ENCODE peak calls at places on chromosomes 2 and 18, in six cellular contexts. One of them, this sample, is unnamed.

GRCh38 chr2:109270758-109271305 is 141.8 kb downstream of the SH3RF3 start:
- DNase-seq in naive thymus-derived CD4-positive, alpha-beta T cell: no peak
- DNase-seq in dorsolateral prefrontal cortex: no peak
- DNase-seq in AG09309: no peak
- DNase-seq in tibial artery: no peak
- DNase-seq in astrocyte of the spinal cord: no peak
- DNase-seq in this sample: no peak

GRCh38 chr2:33588246-33588645 is 10.9 kb downstream of the FAM98A start:
- DNase-seq in naive thymus-derived CD4-positive, alpha-beta T cell: no peak
- DNase-seq in dorsolateral prefrontal cortex: no peak
- DNase-seq in AG09309: no peak
- DNase-seq in tibial artery: no peak
- DNase-seq in astrocyte of the spinal cord: no peak
- DNase-seq in this sample: no peak

GRCh38 chr18:51461956-51462355 is 264.5 kb upstream of the MEX3C start:
- DNase-seq in naive thymus-derived CD4-positive, alpha-beta T cell: no peak
- DNase-seq in dorsolateral prefrontal cortex: no peak
- DNase-seq in AG09309: no peak
- DNase-seq in tibial artery: no peak
- DNase-seq in astrocyte of the spinal cord: peak; percentile 19
- DNase-seq in this sample: peak; percentile 34

GRCh38 chr2:98936133-98936916 is at the start of gene CRACDL:
- DNase-seq in naive thymus-derived CD4-positive, alpha-beta T cell: no peak
- DNase-seq in dorsolateral prefrontal cortex: no peak
- DNase-seq in AG09309: no peak
- DNase-seq in tibial artery: no peak
- DNase-seq in astrocyte of the spinal cord: no peak
- DNase-seq in this sample: no peak

GRCh38 chr2:61763605-61764034 is 90.2 kb downstream of the FAM161A start:
- DNase-seq in naive thymus-derived CD4-positive, alpha-beta T cell: no peak
- DNase-seq in dorsolateral prefrontal cortex: peak; percentile 83
- DNase-seq in AG09309: peak; percentile 46
- DNase-seq in tibial artery: peak; percentile 78
- DNase-seq in astrocyte of the spinal cord: peak; percentile 84
- DNase-seq in this sample: peak; percentile 52

GRCh38 chr2:33848486-33848885 is 249.4 kb upstream of the FAM98A start:
- DNase-seq in naive thymus-derived CD4-positive, alpha-beta T cell: no peak
- DNase-seq in dorsolateral prefrontal cortex: no peak
- DNase-seq in AG09309: peak; percentile 49
- DNase-seq in tibial artery: no peak
- DNase-seq in astrocyte of the spinal cord: peak; percentile 52
- DNase-seq in this sample: no peak

GRCh38 chr2:26033270-26033768 is 565 bp upstream of the RAB10 start:
- DNase-seq in naive thymus-derived CD4-positive, alpha-beta T cell: no peak
- DNase-seq in dorsolateral prefrontal cortex: peak; percentile 67
- DNase-seq in AG09309: no peak
- DNase-seq in tibial artery: peak; percentile 76
- DNase-seq in astrocyte of the spinal cord: peak; percentile 88
- DNase-seq in this sample: peak; percentile 38

GRCh38 chr2:219175928-219176817 is 552 bp downstream of the CNPPD1 start:
- DNase-seq in naive thymus-derived CD4-positive, alpha-beta T cell: peak; percentile 18
- DNase-seq in dorsolateral prefrontal cortex: peak; percentile 38
- DNase-seq in AG09309: no peak
- DNase-seq in tibial artery: peak; percentile 69
- DNase-seq in astrocyte of the spinal cord: peak; percentile 41
- DNase-seq in this sample: no peak

GRCh38 chr2:96877513-96878159 is 7.8 kb upstream of the SEMA4C start:
- DNase-seq in naive thymus-derived CD4-positive, alpha-beta T cell: no peak
- DNase-seq in dorsolateral prefrontal cortex: no peak
- DNase-seq in AG09309: no peak
- DNase-seq in tibial artery: no peak
- DNase-seq in astrocyte of the spinal cord: no peak
- DNase-seq in this sample: no peak

GRCh38 chr2:144020047-144020446 is 499.9 kb downstream of the ZEB2 start:
- DNase-seq in naive thymus-derived CD4-positive, alpha-beta T cell: no peak
- DNase-seq in dorsolateral prefrontal cortex: no peak
- DNase-seq in AG09309: no peak
- DNase-seq in tibial artery: no peak
- DNase-seq in astrocyte of the spinal cord: no peak
- DNase-seq in this sample: no peak

GRCh38 chr2:241316825-241317224 is 1.1 kb downstream of the SEPTIN2 start:
- DNase-seq in naive thymus-derived CD4-positive, alpha-beta T cell: no peak
- DNase-seq in dorsolateral prefrontal cortex: no peak
- DNase-seq in AG09309: no peak
- DNase-seq in tibial artery: no peak
- DNase-seq in astrocyte of the spinal cord: no peak
- DNase-seq in this sample: no peak

GRCh38 chr2:38174646-38175096 is 98.7 kb upstream of the CYP1B1 start:
- DNase-seq in naive thymus-derived CD4-positive, alpha-beta T cell: no peak
- DNase-seq in dorsolateral prefrontal cortex: no peak
- DNase-seq in AG09309: peak; percentile 99
- DNase-seq in tibial artery: peak; percentile 53
- DNase-seq in astrocyte of the spinal cord: peak; percentile 97
- DNase-seq in this sample: peak; percentile 95

GRCh38 chr2:113391073-113391472 is 46.4 kb upstream of the ZNG1B start:
- DNase-seq in naive thymus-derived CD4-positive, alpha-beta T cell: no peak
- DNase-seq in dorsolateral prefrontal cortex: no peak
- DNase-seq in AG09309: no peak
- DNase-seq in tibial artery: no peak
- DNase-seq in astrocyte of the spinal cord: no peak
- DNase-seq in this sample: no peak

DNA sequence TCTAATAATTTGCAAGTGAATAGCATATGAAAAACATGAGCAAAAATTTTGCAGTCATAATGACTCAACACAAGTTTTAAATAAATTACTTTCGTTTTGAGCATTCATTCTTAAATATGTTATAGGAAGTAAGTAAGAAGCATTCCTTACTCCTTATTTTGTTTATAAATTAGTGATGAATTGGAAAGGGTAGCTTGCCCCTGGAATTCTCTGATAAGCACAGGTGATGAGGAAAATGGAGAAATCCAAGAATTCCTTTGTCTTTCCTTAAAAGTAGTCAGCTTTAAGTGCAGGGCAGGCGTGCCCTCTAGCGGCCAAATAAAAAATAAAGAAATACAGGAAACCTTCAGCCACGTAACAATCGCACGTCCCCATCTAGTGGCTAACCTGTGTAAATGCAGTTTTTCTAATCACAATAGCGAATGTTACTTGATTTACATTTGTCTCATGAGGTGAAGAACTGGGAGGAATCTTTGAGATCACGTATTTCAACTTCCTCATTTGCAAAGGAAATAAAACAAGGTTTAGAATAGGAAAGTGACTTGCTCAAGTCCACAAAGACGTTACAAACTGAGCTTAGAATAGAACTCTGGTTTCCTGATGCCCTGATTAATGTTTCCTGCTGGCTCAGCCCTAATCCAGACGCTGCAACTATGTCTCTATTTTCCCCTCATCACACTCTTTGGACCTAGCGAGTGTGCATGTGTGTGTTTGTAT is 47.2 kb upstream of the ZNG1B start:
- DNase-seq in naive thymus-derived CD4-positive, alpha-beta T cell: peak; percentile 84
- DNase-seq in dorsolateral prefrontal cortex: peak; percentile 38
- DNase-seq in AG09309: peak; percentile 44
- DNase-seq in tibial artery: peak; percentile 42
- DNase-seq in astrocyte of the spinal cord: peak; percentile 83
- DNase-seq in this sample: peak; percentile 19
- H3K4me3 ChIP-seq in naive thymus-derived CD4-positive, alpha-beta T cell: peak overlapping the region; percentile 73
- H3K4me3 ChIP-seq in dorsolateral prefrontal cortex: no peak overlapping the region
- H3K4me3 ChIP-seq in AG09309: no peak overlapping the region
- H3K4me3 ChIP-seq in tibial artery: peak overlapping the region; percentile 25
- H3K4me3 ChIP-seq in astrocyte of the spinal cord: no peak overlapping the region
- H3K4me3 ChIP-seq in this sample: no peak overlapping the region

GRCh38 chr18:55235094-55235461 is 275.8 kb upstream of the CCDC68 start:
- DNase-seq in naive thymus-derived CD4-positive, alpha-beta T cell: no peak
- DNase-seq in dorsolateral prefrontal cortex: no peak
- DNase-seq in AG09309: no peak
- DNase-seq in tibial artery: no peak
- DNase-seq in astrocyte of the spinal cord: no peak
- DNase-seq in this sample: no peak
- H3K4me3 ChIP-seq in naive thymus-derived CD4-positive, alpha-beta T cell: no peak overlapping the region
- H3K4me3 ChIP-seq in dorsolateral prefrontal cortex: no peak overlapping the region
- H3K4me3 ChIP-seq in AG09309: no peak overlapping the region
- H3K4me3 ChIP-seq in tibial artery: no peak overlapping the region
- H3K4me3 ChIP-seq in astrocyte of the spinal cord: no peak overlapping the region
- H3K4me3 ChIP-seq in this sample: peak overlapping the region; percentile 37

DNA sequence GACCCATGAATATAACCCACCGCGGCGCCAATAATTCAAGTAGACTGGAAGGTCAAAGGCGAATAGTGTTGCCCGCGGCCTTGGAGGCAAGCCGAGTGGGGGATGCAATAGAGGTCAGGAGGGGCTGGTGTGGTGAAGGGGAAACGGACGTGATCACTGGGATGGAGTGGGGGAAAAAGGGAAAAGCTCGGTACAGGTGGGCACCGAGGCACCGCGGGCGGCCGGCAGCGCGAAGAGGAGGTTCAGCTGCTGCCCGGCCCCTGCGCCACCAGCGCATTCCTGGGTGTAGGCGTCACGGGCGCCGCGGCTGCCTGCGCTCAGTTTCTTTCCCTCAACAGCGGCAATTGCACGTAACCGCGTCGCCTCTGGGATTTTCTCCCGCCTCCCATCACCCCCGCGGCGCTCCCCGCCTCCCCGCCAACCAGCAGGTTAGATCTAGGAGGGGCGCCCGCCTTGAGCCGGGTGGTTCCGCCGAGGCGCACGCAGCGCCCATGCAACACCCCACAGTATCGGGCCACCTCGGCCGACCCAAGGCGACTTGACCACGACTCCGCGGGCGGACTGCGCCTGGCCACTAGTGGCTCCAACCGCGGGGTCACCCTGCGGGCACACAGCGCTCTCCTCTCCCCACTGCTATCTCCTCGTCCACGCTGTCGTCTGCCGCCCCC is 1.5 kb downstream of the RND3 start:
- DNase-seq in naive thymus-derived CD4-positive, alpha-beta T cell: no peak
- DNase-seq in dorsolateral prefrontal cortex: peak; percentile 50
- DNase-seq in AG09309: no peak
- DNase-seq in tibial artery: peak; percentile 77
- DNase-seq in astrocyte of the spinal cord: peak; percentile 90
- DNase-seq in this sample: no peak
- H3K4me3 ChIP-seq in naive thymus-derived CD4-positive, alpha-beta T cell: no peak overlapping the region
- H3K4me3 ChIP-seq in dorsolateral prefrontal cortex: peak overlapping the region; percentile 68
- H3K4me3 ChIP-seq in AG09309: peak overlapping the region; percentile 94
- H3K4me3 ChIP-seq in tibial artery: peak overlapping the region; percentile 82
- H3K4me3 ChIP-seq in astrocyte of the spinal cord: peak overlapping the region; percentile 92
- H3K4me3 ChIP-seq in this sample: peak overlapping the region; percentile 99

DNA sequence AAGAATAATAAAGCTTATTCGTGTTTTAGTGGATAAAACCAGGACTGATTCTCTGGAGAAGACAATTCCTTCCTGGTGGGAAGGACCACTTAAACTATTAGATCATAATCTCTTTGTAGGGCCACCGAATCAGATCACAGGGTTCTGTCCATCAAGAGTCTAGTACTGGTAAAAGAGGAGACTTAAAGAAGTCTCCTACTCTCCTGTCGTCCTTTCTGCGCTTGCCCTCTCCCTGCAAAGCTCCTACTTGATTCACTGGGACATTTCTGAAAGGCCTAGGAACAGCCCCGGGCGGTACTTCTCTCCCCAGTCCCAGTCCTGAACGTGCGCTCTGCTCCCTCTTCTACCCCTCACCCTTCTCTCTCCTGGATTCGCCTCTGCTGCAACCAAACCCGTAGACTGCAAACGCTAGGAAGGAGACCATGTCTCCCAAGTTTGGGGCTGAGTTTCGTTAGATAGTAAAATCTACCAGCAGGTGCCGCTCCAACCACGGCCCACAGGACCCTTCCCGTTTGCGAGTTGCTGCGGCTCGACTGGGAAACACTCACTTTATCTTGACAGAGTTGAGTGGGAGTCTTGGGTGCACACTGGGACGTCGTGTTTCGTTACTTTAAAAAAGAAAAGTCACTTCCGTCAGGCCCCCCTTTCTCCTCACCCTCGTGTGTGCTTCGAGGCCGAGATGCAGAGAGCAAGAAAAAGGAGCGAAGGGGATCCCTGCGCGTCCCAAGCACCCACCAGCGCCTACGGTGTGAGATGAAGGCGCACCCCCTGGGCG is 952 bp downstream of the FIGLA start:
- DNase-seq in naive thymus-derived CD4-positive, alpha-beta T cell: peak; percentile 68
- DNase-seq in dorsolateral prefrontal cortex: peak; percentile 72
- DNase-seq in AG09309: no peak
- DNase-seq in tibial artery: peak; percentile 63
- DNase-seq in astrocyte of the spinal cord: peak; percentile 36
- DNase-seq in this sample: no peak
- H3K4me3 ChIP-seq in naive thymus-derived CD4-positive, alpha-beta T cell: peak overlapping the region; percentile 43
- H3K4me3 ChIP-seq in dorsolateral prefrontal cortex: peak overlapping the region; percentile 39
- H3K4me3 ChIP-seq in AG09309: no peak overlapping the region
- H3K4me3 ChIP-seq in tibial artery: peak overlapping the region; percentile 34
- H3K4me3 ChIP-seq in astrocyte of the spinal cord: no peak overlapping the region
- H3K4me3 ChIP-seq in this sample: peak overlapping the region; percentile 26

GRCh38 chr18:159037-159652 is 788 bp downstream of the USP14 start:
- DNase-seq in naive thymus-derived CD4-positive, alpha-beta T cell: no peak
- DNase-seq in dorsolateral prefrontal cortex: no peak
- DNase-seq in AG09309: no peak
- DNase-seq in tibial artery: no peak
- DNase-seq in astrocyte of the spinal cord: no peak
- DNase-seq in this sample: no peak

GRCh38 chr18:156514-157230 is 1.7 kb upstream of the USP14 start:
- DNase-seq in naive thymus-derived CD4-positive, alpha-beta T cell: no peak
- DNase-seq in dorsolateral prefrontal cortex: no peak
- DNase-seq in AG09309: no peak
- DNase-seq in tibial artery: no peak
- DNase-seq in astrocyte of the spinal cord: no peak
- DNase-seq in this sample: no peak

GRCh38 chr18:158128-159036 is at the start of gene USP14:
- DNase-seq in naive thymus-derived CD4-positive, alpha-beta T cell: peak; percentile 91
- DNase-seq in dorsolateral prefrontal cortex: peak; percentile 97
- DNase-seq in AG09309: peak; percentile 78
- DNase-seq in tibial artery: peak; percentile 95
- DNase-seq in astrocyte of the spinal cord: peak; percentile 97
- DNase-seq in this sample: peak; percentile 92

GRCh38 chr18:159933-160332 is 1.6 kb downstream of the USP14 start:
- DNase-seq in naive thymus-derived CD4-positive, alpha-beta T cell: no peak
- DNase-seq in dorsolateral prefrontal cortex: no peak
- DNase-seq in AG09309: no peak
- DNase-seq in tibial artery: no peak
- DNase-seq in astrocyte of the spinal cord: no peak
- DNase-seq in this sample: no peak

GRCh38 chr18:160831-161570 is 2.6 kb downstream of the USP14 start:
- DNase-seq in naive thymus-derived CD4-positive, alpha-beta T cell: no peak
- DNase-seq in dorsolateral prefrontal cortex: no peak
- DNase-seq in AG09309: no peak
- DNase-seq in tibial artery: no peak
- DNase-seq in astrocyte of the spinal cord: no peak
- DNase-seq in this sample: no peak
- H3K4me3 ChIP-seq in naive thymus-derived CD4-positive, alpha-beta T cell: no peak overlapping the region
- H3K4me3 ChIP-seq in dorsolateral prefrontal cortex: no peak overlapping the region
- H3K4me3 ChIP-seq in AG09309: no peak overlapping the region
- H3K4me3 ChIP-seq in tibial artery: no peak overlapping the region
- H3K4me3 ChIP-seq in astrocyte of the spinal cord: no peak overlapping the region
- H3K4me3 ChIP-seq in this sample: no peak overlapping the region

GRCh38 chr2:217597140-217597539 is 405.7 kb downstream of the TNS1 start:
- DNase-seq in naive thymus-derived CD4-positive, alpha-beta T cell: no peak
- DNase-seq in dorsolateral prefrontal cortex: no peak
- DNase-seq in AG09309: no peak
- DNase-seq in tibial artery: no peak
- DNase-seq in astrocyte of the spinal cord: no peak
- DNase-seq in this sample: no peak
- H3K4me3 ChIP-seq in naive thymus-derived CD4-positive, alpha-beta T cell: no peak overlapping the region
- H3K4me3 ChIP-seq in dorsolateral prefrontal cortex: no peak overlapping the region
- H3K4me3 ChIP-seq in AG09309: no peak overlapping the region
- H3K4me3 ChIP-seq in tibial artery: no peak overlapping the region
- H3K4me3 ChIP-seq in astrocyte of the spinal cord: no peak overlapping the region
- H3K4me3 ChIP-seq in this sample: no peak overlapping the region

This sample was measured in retinal pigment epithelial cell.